ENCODE peak calls at places on chromosomes 4 and X, in ten cellular contexts. K, I, Z, F, V, S, N, X, D and A are unnamed samples.

GRCh38 chr4:110196871-110197420 is 1.5 kb downstream of the ELOVL6 start:
- DNase-seq in K (no peak), I (peak), S (no peak), X (peak), V (peak), F (peak), N (no peak), Z (no peak), D (peak), A (peak)

GRCh38 chr4:2936773-2937145 is 26.4 kb downstream of the NOP14 start:
- DNase-seq in S (no peak), X (no peak), F (no peak), Z (no peak), K (peak), V (no peak), I (peak), N (peak), D (peak), A (peak)

GRCh38 chrX:118528089-118528753 is 32.6 kb downstream of the DOCK11 start:
- DNase-seq in F (peak), Z (no peak), D (no peak), I (no peak), N (no peak), K (peak), X (no peak), S (no peak), V (no peak), A (no peak)

GRCh38 chr4:86256086-86256485 is 103.8 kb downstream of the MAPK10 start:
- DNase-seq in K (no peak), Z (no peak), V (no peak), N (no peak), S (no peak), F (no peak), X (no peak), I (no peak), D (peak), A (no peak)

GRCh38 chr4:182928061-182928460 is 10.9 kb upstream of the DCTD start:
- DNase-seq in S (peak), F (no peak), X (no peak), I (no peak), K (no peak), N (no peak), Z (no peak), D (no peak), V (no peak), A (no peak)

GRCh38 chr4:105061720-105062119 is 85.0 kb upstream of the TET2 start:
- DNase-seq in Z (no peak), X (no peak), S (peak), F (no peak), I (no peak), D (no peak), V (no peak), N (no peak), K (no peak), A (no peak)

GRCh38 chr4:82710202-82710929 is 88.2 kb downstream of the SCD5 start:
- DNase-seq in I (no peak), D (no peak), V (no peak), F (no peak), Z (no peak), X (no peak), N (no peak), K (no peak), S (no peak), A (peak)

GRCh38 chrX:66150188-66150587 is 13.9 kb upstream of the HEPH start:
- DNase-seq in V (no peak), K (no peak), D (peak), F (no peak), N (no peak), X (no peak), I (no peak), S (no peak), Z (no peak), A (peak)

GRCh38 chr4:125368161-125368560 is 53.4 kb downstream of the FAT4 start:
- DNase-seq in X (no peak), F (no peak), I (peak), D (peak), S (peak), Z (peak), N (no peak), V (no peak), K (no peak), A (peak)

GRCh38 chr4:174714393-174715211 is 114.4 kb downstream of the GLRA3 start:
- DNase-seq in K (no peak), F (peak), Z (peak), N (no peak), X (no peak), I (peak), V (peak), S (peak), D (peak), A (peak)

GRCh38 chrX:14029039-14029424 is 660 bp downstream of the GEMIN8 start:
- DNase-seq in X (no peak), N (no peak), S (peak), I (no peak), K (no peak), F (no peak), Z (no peak), D (peak), V (no peak), A (peak)

GRCh38 chrX:103211012-103211715 is 3.7 kb upstream of the BEX4 start:
- DNase-seq in I (peak), F (peak), X (peak), V (peak), N (peak), K (no peak), S (peak), Z (no peak), D (peak), A (peak)

GRCh38 chrX:135516376-135516775 is 4.1 kb upstream of the INTS6L start:
- DNase-seq in S (peak), V (no peak), I (no peak), F (no peak), Z (no peak), K (no peak), N (no peak), X (no peak), D (no peak), A (no peak)

GRCh38 chr4:125314676-125315570 is at the start of gene FAT4:
- DNase-seq in N (peak), V (peak), X (peak), S (peak), D (peak), F (peak), I (peak), K (peak), Z (peak), A (peak)

GRCh38 chrX:155027509-155028066 is 944 bp downstream of the FUNDC2 start:
- DNase-seq in S (peak), N (no peak), D (peak), X (no peak), Z (no peak), I (peak), K (no peak), V (peak), F (no peak), A (peak)

GRCh38 chr4:22521240-22521639 is 5.4 kb upstream of the ADGRA3 start:
- DNase-seq in I (no peak), Z (no peak), K (no peak), N (no peak), F (no peak), D (no peak), S (no peak), V (no peak), X (no peak), A (no peak)

GRCh38 chr4:87309625-87310024 is 13.1 kb downstream of the HSD17B13 start:
- DNase-seq in Z (no peak), N (no peak), V (no peak), S (peak), D (peak), X (no peak), K (no peak), I (peak), F (no peak), A (peak)

GRCh38 chrX:48957477-48957826 is at the start of gene OTUD5:
- DNase-seq in Z (no peak), S (peak), I (no peak), D (no peak), V (no peak), X (peak), K (no peak), N (peak), F (no peak), A (no peak)

GRCh38 chrX:96791559-96791958 is 92.1 kb upstream of the RPA4 start:
- DNase-seq in V (no peak), S (no peak), K (no peak), X (no peak), D (peak), F (no peak), I (peak), N (no peak), Z (no peak), A (peak)

GRCh38 chr4:113574636-113575103 is 186.9 kb downstream of the CAMK2D start:
- DNase-seq in K (no peak), N (no peak), Z (peak), D (peak), V (no peak), S (peak), X (no peak), F (no peak), I (peak), A (peak)

GRCh38 chr4:63556332-63556731 is 852.9 kb downstream of the TECRL start:
- DNase-seq in V (no peak), K (no peak), I (no peak), S (no peak), D (no peak), X (no peak), Z (no peak), N (no peak), F (no peak), A (no peak)
- TF ChIP-seq CTCF in V (no peak), K (no peak), I (no peak), S (no peak), D (no peak), X (no peak), Z (no peak), N (no peak), F (no peak), A (no peak)

GRCh38 chrX:16917120-16917519 is 29.3 kb upstream of the REPS2 start:
- DNase-seq in V (no peak), F (no peak), K (no peak), N (no peak), I (no peak), X (no peak), S (no peak), D (no peak), Z (no peak), A (no peak)
- TF ChIP-seq CTCF in V (no peak), F (no peak), K (no peak), N (no peak), I (no peak), X (no peak), S (no peak), D (no peak), Z (no peak), A (no peak)

GRCh38 chr4:146175541-146176453 is at the start of gene LSM6:
- DNase-seq in Z (peak), X (peak), I (peak), K (peak), S (peak), N (peak), V (peak), F (peak), D (peak), A (peak)
- TF ChIP-seq CTCF in Z (peak), X (no peak), I (no peak), K (no peak), S (peak), N (peak), V (no peak), F (no peak), D (no peak), A (peak)

DNA sequence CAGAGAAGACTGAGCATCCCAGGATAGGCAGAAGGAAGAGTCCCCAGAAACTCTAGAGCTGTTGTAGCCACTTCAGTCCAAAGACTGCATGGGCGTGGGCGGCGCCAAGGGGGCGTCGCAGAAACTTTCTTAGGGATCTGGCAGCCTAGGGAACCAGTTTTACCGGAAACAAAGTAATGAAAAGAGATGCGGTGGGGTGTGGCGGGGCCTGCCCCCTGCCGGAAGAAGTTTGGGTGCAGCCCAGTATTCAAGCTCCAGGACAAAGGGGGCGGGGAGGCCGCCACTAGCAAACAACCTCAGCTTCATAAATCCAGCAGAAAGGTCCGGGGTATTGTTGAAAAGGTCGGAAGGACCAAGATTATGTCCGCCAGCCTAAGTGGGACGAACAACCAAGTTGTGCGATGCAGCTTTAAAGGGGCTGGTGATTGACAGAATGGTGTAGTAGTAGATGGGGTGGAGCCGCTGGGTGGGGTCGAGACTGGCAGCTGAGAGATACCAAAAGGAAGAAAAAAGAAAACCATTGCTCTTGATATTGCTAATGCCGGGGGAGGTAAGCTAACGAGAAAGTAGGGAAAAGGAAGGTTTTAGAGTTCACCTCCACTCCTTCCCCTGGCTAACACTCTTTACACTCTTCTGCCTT is 190.5 kb downstream of the RRAGB start:
- DNase-seq in F (peak), S (peak), X (peak), D (peak), V (peak), Z (no peak), N (peak), I (peak), K (peak), A (no peak)
- TF ChIP-seq CTCF in F (peak), S (peak), X (peak), D (peak), V (peak), Z (peak), N (peak), I (peak), K (no peak), A (no peak)

GRCh38 chrX:149497626-149498025 is 7.5 kb downstream of the IDS start:
- DNase-seq in S (no peak), I (no peak), D (peak), Z (no peak), V (no peak), F (no peak), K (no peak), X (no peak), N (no peak), A (peak)
- TF ChIP-seq CTCF in S (no peak), I (no peak), D (no peak), Z (no peak), V (no peak), F (no peak), K (no peak), X (no peak), N (no peak), A (no peak)

GRCh38 chr4:161702287-161702686 is 461.5 kb downstream of the FSTL5 start:
- DNase-seq in N (no peak), Z (no peak), D (no peak), S (no peak), I (no peak), X (no peak), V (no peak), K (no peak), F (no peak), A (no peak)
- TF ChIP-seq CTCF in N (no peak), Z (peak), D (no peak), S (peak), I (no peak), X (no peak), V (no peak), K (no peak), F (no peak), A (no peak)

GRCh38 chr4:168551945-168552695 is 55.3 kb downstream of the PALLD start:
- DNase-seq in K (no peak), N (no peak), F (no peak), S (peak), I (no peak), Z (no peak), X (no peak), D (peak), V (no peak), A (peak)
- TF ChIP-seq CTCF in K (no peak), N (no peak), F (no peak), S (peak), I (no peak), Z (no peak), X (no peak), D (peak), V (no peak), A (no peak)